ENCODE peak calls at places on chromosome 17, in eight cellular contexts. F is left kidney; A is cardiac fibroblast; T is AG04450; K is naive thymus-derived CD8-positive, alpha-beta T cell; U is astrocyte of the spinal cord; I is Jurkat, Clone E6-1; X is DMS153. N is an unnamed sample.

GRCh38 chr17:3469529-3469928 is 2.1 kb downstream of the SPATA22 start:
- DNase-seq in I (no peak), X (no peak), K (no peak), U (no peak), F (no peak), T (no peak), A (no peak), N (no peak)

GRCh38 chr17:29369831-29370735 is 20.1 kb upstream of the TAOK1 start:
- DNase-seq in T (peak; percentile 55), K (peak; percentile 53), A (peak; percentile 87), X (peak; percentile 45), I (peak; percentile 71), U (peak; percentile 90), F (peak; percentile 90), N (peak; percentile 37)

GRCh38 chr17:13518271-13519000 is 83.3 kb downstream of the HS3ST3A1 start:
- DNase-seq in A (no peak), U (peak; percentile 86), X (no peak), T (peak; percentile 82), K (no peak), F (no peak), I (no peak), N (no peak)

GRCh38 chr17:41666336-41666680 is 22.4 kb upstream of the EIF1 start:
- DNase-seq in K (peak; percentile 45), X (peak; percentile 70), I (no peak), T (peak; percentile 24), A (peak; percentile 55), F (peak; percentile 69), U (peak; percentile 58), N (no peak)

GRCh38 chr17:807146-808002 is 25.2 kb downstream of the MRM3 start:
- DNase-seq in X (no peak), T (no peak), A (no peak), K (no peak), U (no peak), F (no peak), I (no peak), N (no peak)

GRCh38 chr17:31488264-31488981 is 96.9 kb downstream of the RAB11FIP4 start:
- DNase-seq in I (no peak), U (no peak), A (no peak), X (no peak), F (peak; percentile 52), K (no peak), T (no peak), N (no peak)

GRCh38 chr17:43543771-43544575 is 2.2 kb downstream of the ETV4 start:
- DNase-seq in T (no peak), F (peak; percentile 47), X (no peak), A (no peak), U (no peak), K (no peak), I (no peak), N (no peak)

GRCh38 chr17:37605813-37606505 is 3.3 kb downstream of the SYNRG start:
- DNase-seq in T (no peak), I (peak; percentile 90), K (peak; percentile 61), A (no peak), F (no peak), X (no peak), U (no peak), N (peak; percentile 24)

GRCh38 chr17:45784583-45785372 is 658 bp downstream of the CRHR1 start:
- DNase-seq in I (no peak), X (peak; percentile 4), A (peak; percentile 5), T (no peak), F (peak; percentile 64), K (peak; percentile 11), U (no peak), N (peak; percentile 24)

GRCh38 chr17:50864747-50865059 is 1.5 kb downstream of the TOB1 start:
- DNase-seq in X (no peak), K (no peak), I (no peak), U (no peak), F (no peak), T (no peak), A (no peak), N (no peak)

GRCh38 chr17:67171560-67171959 is 73.4 kb downstream of the HELZ start:
- DNase-seq in K (no peak), I (no peak), F (no peak), X (no peak), A (no peak), T (no peak), U (no peak), N (no peak)

GRCh38 chr17:78683031-78683961 is 98.8 kb downstream of the CYTH1 start:
- DNase-seq in X (no peak), F (peak; percentile 71), I (no peak), A (no peak), K (no peak), T (no peak), U (no peak), N (no peak)

GRCh38 chr17:67993153-67993997 is 2.9 kb downstream of the C17orf58 start:
- DNase-seq in I (peak; percentile 53), X (peak; percentile 53), A (peak; percentile 89), F (peak; percentile 94), U (peak; percentile 73), K (peak; percentile 51), T (no peak), N (peak; percentile 63)

GRCh38 chr17:5419959-5420653 is at the start of gene RPAIN:
- DNase-seq in X (no peak), T (no peak), F (peak; percentile 97), U (no peak), K (peak; percentile 82), A (peak; percentile 85), I (peak; percentile 90), N (peak; percentile 76)

GRCh38 chr17:15341385-15341849 is at the start of gene TEKT3:
- DNase-seq in U (peak; percentile 73), K (no peak), X (peak; percentile 34), I (no peak), A (peak; percentile 68), F (peak; percentile 96), T (peak; percentile 20), N (no peak)